ENCODE peak calls at places on chromosomes 1 and 21, in nine cellular contexts. S is astrocyte of the spinal cord; J is fibroblast of villous mesenchyme; A is CD8-positive, alpha-beta T cell; N is WERI-Rb-1; R is fibroblast of lung; Z is fibroblast of pulmonary artery; C is retinal pigment epithelial cell; P is GM23338. B is an unnamed sample.

GRCh38 chr1:24133819-24134218 is 9.1 kb downstream of the IL22RA1 start:
- DNase-seq in C (no peak), R (no peak), Z (no peak), A (no peak), J (no peak), N (no peak), S (no peak), P (no peak), B (no peak)

GRCh38 chr1:109579044-109579443 is 30.6 kb downstream of the GNAI3 start:
- DNase-seq in P (no peak), R (peak; percentile 57), N (no peak), J (no peak), Z (no peak), C (no peak), S (peak; percentile 28), A (no peak), B (no peak)

GRCh38 chr1:8938232-8939117 is 7.2 kb upstream of the CA6 start:
- DNase-seq in N (no peak), C (no peak), J (peak; percentile 8), P (peak; percentile 28), S (peak; percentile 24), A (no peak), Z (no peak), R (peak; percentile 17), B (no peak)

GRCh38 chr1:117605164-117605810 is 561 bp upstream of the TENT5C start:
- DNase-seq in Z (no peak), N (no peak), J (peak; percentile 13), R (peak; percentile 54), S (peak; percentile 22), P (peak; percentile 62), A (no peak), C (no peak), B (no peak)

GRCh38 chr1:243490748-243491686 is 235.2 kb downstream of the SDCCAG8 start:
- DNase-seq in R (peak; percentile 91), S (peak; percentile 71), C (no peak), A (no peak), N (no peak), J (peak; percentile 68), Z (no peak), P (peak; percentile 70), B (peak; percentile 83)

GRCh38 chr1:83996621-83997020 is 2.3 kb downstream of the TTLL7 start:
- DNase-seq in R (peak; percentile 88), C (peak; percentile 27), J (peak; percentile 6), Z (peak; percentile 59), N (no peak), P (no peak), S (peak; percentile 68), A (no peak), B (no peak)

GRCh38 chr1:19643113-19643512 is 998 bp upstream of the NBL1 start:
- DNase-seq in J (peak; percentile 35), P (no peak), Z (no peak), N (no peak), A (peak; percentile 22), C (no peak), R (peak; percentile 42), S (peak; percentile 26), B (no peak)

GRCh38 chr1:30110826-30111225 is 612.6 kb downstream of the MATN1 start:
- DNase-seq in A (no peak), N (no peak), J (no peak), Z (no peak), P (no peak), S (no peak), R (no peak), C (no peak), B (no peak)

GRCh38 chr1:53207726-53208125 is 11.1 kb downstream of the CPT2 start:
- DNase-seq in A (no peak), J (no peak), C (no peak), P (no peak), R (no peak), S (no peak), N (no peak), Z (peak; percentile 40), B (peak; percentile 37)

GRCh38 chr21:45412909-45413581 is 8.1 kb downstream of the COL18A1 start:
- DNase-seq in C (no peak), N (no peak), Z (no peak), A (no peak), J (no peak), S (no peak), R (no peak), P (no peak), B (no peak)

GRCh38 chr1:86201321-86201720 is 44.7 kb upstream of the COL24A1 start:
- DNase-seq in P (no peak), A (no peak), Z (peak; percentile 35), R (peak; percentile 92), C (no peak), J (no peak), N (no peak), S (peak; percentile 57), B (no peak)

GRCh38 chr1:147500309-147500839 is 40.9 kb upstream of the BCL9 start:
- DNase-seq in A (no peak), N (no peak), S (no peak), Z (no peak), R (no peak), P (no peak), C (no peak), J (no peak), B (no peak)

GRCh38 chr1:147502760-147503159 is 38.5 kb upstream of the BCL9 start:
- DNase-seq in A (no peak), J (no peak), S (no peak), Z (no peak), N (no peak), C (no peak), R (no peak), P (no peak), B (no peak)

GRCh38 chr1:147509786-147510360 is 31.4 kb upstream of the BCL9 start:
- DNase-seq in J (no peak), C (no peak), P (no peak), Z (peak; percentile 5), R (no peak), S (no peak), N (no peak), A (no peak), B (no peak)

GRCh38 chr1:147504801-147505303 is 36.4 kb upstream of the BCL9 start:
- DNase-seq in J (peak; percentile 16), R (peak; percentile 62), S (peak; percentile 68), Z (peak; percentile 24), C (peak; percentile 16), N (peak; percentile 86), A (no peak), P (peak; percentile 95), B (no peak)
- TF ChIP-seq CTCF in J (no peak), R (no peak), S (no peak), Z (no peak), C (no peak), N (peak; percentile 41), A (no peak), P (no peak), B (no peak)

DNA sequence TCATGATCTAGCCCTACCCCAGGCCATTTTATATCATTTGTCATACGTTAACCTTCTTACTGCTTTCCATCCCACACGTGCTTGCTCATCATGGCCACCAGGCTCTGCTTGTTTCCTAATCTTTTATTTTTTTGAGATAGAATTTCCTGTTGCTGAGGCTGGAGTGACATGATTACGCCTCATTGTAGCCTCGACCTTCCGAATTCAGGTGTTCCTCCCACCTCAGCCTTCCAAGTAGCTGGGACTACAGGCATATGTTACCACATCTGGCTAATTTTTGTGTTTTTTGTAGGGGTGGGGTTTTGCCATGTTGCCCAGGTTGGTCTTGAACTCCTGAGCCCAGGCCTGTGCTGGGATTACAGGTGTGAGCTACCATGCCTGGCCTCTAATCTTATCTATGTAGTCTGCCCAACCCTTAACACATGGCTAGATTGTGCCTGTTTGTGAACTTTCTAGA is 3.3 kb downstream of the UAP1 start:
- DNase-seq in Z (peak; percentile 29), A (no peak), N (no peak), R (peak; percentile 29), C (no peak), P (no peak), J (no peak), S (no peak), B (no peak)
- H3K4me3 ChIP-seq in Z (no peak overlapping the region), A (no peak overlapping the region), N (no peak overlapping the region), R (peak overlapping the region; percentile 24), C (no peak overlapping the region), P (no peak overlapping the region), J (no peak overlapping the region), S (no peak overlapping the region), B (no peak overlapping the region)

GRCh38 chr1:208242829-208243521 is 1.2 kb downstream of the PLXNA2 start:
- DNase-seq in S (no peak), C (no peak), A (no peak), R (peak; percentile 48), J (peak; percentile 38), N (peak; percentile 44), P (peak; percentile 66), Z (no peak), B (no peak)
- TF ChIP-seq CTCF in S (no peak), C (no peak), A (no peak), R (no peak), J (peak; percentile 12), N (peak; percentile 37), P (peak; percentile 29), Z (no peak), B (no peak)

DNA sequence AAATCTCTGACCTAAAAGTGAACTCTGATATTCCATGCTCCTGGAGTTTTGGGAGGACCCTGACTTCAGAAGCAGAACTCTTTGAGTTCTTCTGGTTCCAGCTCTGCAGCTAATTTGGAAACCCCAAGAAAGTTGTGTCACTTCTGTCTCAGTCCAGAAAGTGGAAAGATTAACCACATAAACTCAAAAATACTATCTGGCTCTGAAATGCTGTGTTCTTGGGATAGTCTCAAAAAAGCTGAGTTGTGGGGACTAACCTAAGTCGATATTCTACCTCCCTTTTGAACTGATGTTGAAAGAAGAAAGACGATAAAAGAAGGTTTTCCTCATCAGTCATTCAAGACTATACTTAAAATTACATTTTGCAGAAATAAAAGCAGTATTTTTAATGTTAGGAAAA is 59.8 kb downstream of the ITPKB start:
- DNase-seq in A (no peak), N (no peak), C (no peak), Z (no peak), P (no peak), S (no peak), R (no peak), J (no peak), B (no peak)
- H3K4me3 ChIP-seq in A (no peak overlapping the region), N (no peak overlapping the region), C (no peak overlapping the region), Z (no peak overlapping the region), P (peak overlapping the region; percentile 42), S (no peak overlapping the region), R (peak overlapping the region; percentile 51), J (no peak overlapping the region), B (no peak overlapping the region)

GRCh38 chr1:224736619-224737352 is 120.7 kb downstream of the CNIH3 start:
- DNase-seq in P (peak; percentile 31), A (no peak), S (peak; percentile 67), J (peak; percentile 45), N (no peak), Z (peak; percentile 63), C (no peak), R (peak; percentile 63), B (no peak)

GRCh38 chr1:224735159-224735558 is 119.0 kb downstream of the CNIH3 start:
- DNase-seq in N (no peak), J (no peak), P (no peak), S (no peak), Z (no peak), A (no peak), C (no peak), R (no peak), B (no peak)

GRCh38 chr1:224732367-224733006 is 116.4 kb downstream of the CNIH3 start:
- DNase-seq in Z (no peak), J (no peak), A (no peak), S (no peak), C (no peak), N (no peak), P (no peak), R (no peak), B (no peak)

GRCh38 chr1:224733021-224733911 is 117.1 kb downstream of the CNIH3 start:
- DNase-seq in R (peak; percentile 47), P (no peak), C (no peak), S (no peak), N (no peak), Z (peak; percentile 58), J (peak; percentile 59), A (no peak), B (no peak)

GRCh38 chr1:224734261-224734935 is 118.3 kb downstream of the CNIH3 start:
- DNase-seq in J (no peak), N (no peak), S (no peak), A (no peak), P (peak; percentile 72), R (no peak), C (no peak), Z (no peak), B (no peak)
- TF ChIP-seq CTCF in J (no peak), N (no peak), S (peak; percentile 10), A (no peak), P (peak; percentile 78), R (no peak), C (peak; percentile 10), Z (peak; percentile 9), B (no peak)

B was measured in AG09309.